ENCODE peak calls at places on chromosome 9, in ten cellular contexts. Q, M, P, G, X, D, F, Y, K and S are unnamed samples.

GRCh38 chr9:16442622-16443021 is 427.8 kb downstream of the BNC2 start:
- DNase-seq in Q (no peak), M (no peak), P (no peak), G (no peak), X (no peak), D (no peak), F (no peak), Y (no peak), K (peak; percentile 80), S (peak; percentile 17)

GRCh38 chr9:77854916-77855314 is 176.7 kb downstream of the GNAQ start:
- DNase-seq in Q (no peak), M (no peak), P (no peak), G (no peak), X (no peak), D (no peak), F (no peak), Y (no peak), K (no peak), S (no peak)

GRCh38 chr9:133707761-133708122 is 30.4 kb downstream of the SARDH start:
- DNase-seq in Q (peak; percentile 35), M (no peak), P (no peak), G (no peak), X (no peak), D (no peak), F (no peak), Y (no peak), K (no peak), S (no peak)

GRCh38 chr9:134127616-134128015 is 8.3 kb upstream of the WDR5 start:
- DNase-seq in Q (peak; percentile 16), M (no peak), P (no peak), G (no peak), X (no peak), D (no peak), F (no peak), Y (no peak), K (no peak), S (no peak)

GRCh38 chr9:116030532-116030931 is 123.1 kb upstream of the PAPPA start:
- DNase-seq in Q (no peak), M (no peak), P (no peak), G (no peak), X (no peak), D (no peak), F (no peak), Y (no peak), K (peak; percentile 29), S (no peak)

GRCh38 chr9:32069969-32070368 is 314.5 kb upstream of the ACO1 start:
- DNase-seq in Q (peak; percentile 34), M (no peak), P (no peak), G (no peak), X (no peak), D (no peak), F (no peak), Y (no peak), K (no peak), S (no peak)

GRCh38 chr9:71861618-71862017 is 49.4 kb downstream of the ABHD17B start:
- DNase-seq in Q (no peak), M (no peak), P (no peak), G (no peak), X (no peak), D (no peak), F (no peak), Y (no peak), K (no peak), S (no peak)

GRCh38 chr9:132949709-132950108 is 5.3 kb upstream of the TSC1 start:
- DNase-seq in Q (no peak), M (no peak), P (no peak), G (no peak), X (no peak), D (no peak), F (no peak), Y (no peak), K (no peak), S (no peak)

GRCh38 chr9:79140751-79141150 is 431.0 kb upstream of the TLE4 start:
- DNase-seq in Q (no peak), M (no peak), P (no peak), G (no peak), X (no peak), D (no peak), F (no peak), Y (no peak), K (no peak), S (no peak)

GRCh38 chr9:130209422-130209821 is 37.2 kb downstream of the NCS1 start:
- DNase-seq in Q (no peak), M (no peak), P (no peak), G (no peak), X (no peak), D (no peak), F (no peak), Y (no peak), K (no peak), S (peak; percentile 64)

GRCh38 chr9:27548055-27548741 is 18.6 kb upstream of the MOB3B start:
- DNase-seq in Q (no peak), M (no peak), P (no peak), G (no peak), X (no peak), D (no peak), F (no peak), Y (no peak), K (peak; percentile 64), S (no peak)

GRCh38 chr9:19460258-19460657 is 51.4 kb downstream of the ACER2 start:
- DNase-seq in Q (no peak), M (no peak), P (no peak), G (no peak), X (no peak), D (no peak), F (no peak), Y (no peak), K (no peak), S (no peak)

GRCh38 chr9:19461135-19461534 is 52.3 kb downstream of the ACER2 start:
- DNase-seq in Q (no peak), M (no peak), P (no peak), G (no peak), X (no peak), D (no peak), F (no peak), Y (no peak), K (no peak), S (no peak)

GRCh38 chr9:19456996-19457693 is 48.3 kb downstream of the ACER2 start:
- DNase-seq in Q (no peak), M (peak; percentile 35), P (peak; percentile 65), G (peak; percentile 31), X (no peak), D (peak; percentile 75), F (no peak), Y (peak; percentile 81), K (peak; percentile 86), S (peak; percentile 58)

GRCh38 chr9:19457694-19458009 is 48.8 kb downstream of the ACER2 start:
- DNase-seq in Q (no peak), M (no peak), P (no peak), G (no peak), X (no peak), D (no peak), F (no peak), Y (no peak), K (no peak), S (no peak)
- H3K4me3 ChIP-seq in Q (no peak overlapping the region), M (peak overlapping the region; percentile 41), P (no peak overlapping the region), G (no peak overlapping the region), X (peak overlapping the region; percentile 21), D (no peak overlapping the region), F (no peak overlapping the region), Y (peak overlapping the region; percentile 49), K (no peak overlapping the region), S (no peak overlapping the region)

GRCh38 chr9:93097496-93098205 is 1.6 kb downstream of the CARD19 start:
- DNase-seq in Q (peak; percentile 66), M (no peak), P (peak; percentile 25), G (no peak), X (peak; percentile 49), D (peak; percentile 42), F (peak; percentile 47), Y (peak; percentile 83), K (no peak), S (no peak)
- H3K4me3 ChIP-seq in Q (no peak overlapping the region), M (peak overlapping the region; percentile 97), P (peak overlapping the region; percentile 85), G (peak overlapping the region; percentile 79), X (peak overlapping the region; percentile 79), D (no peak overlapping the region), F (peak overlapping the region; percentile 97), Y (peak overlapping the region; percentile 91), K (no peak overlapping the region), S (no peak overlapping the region)

DNA sequence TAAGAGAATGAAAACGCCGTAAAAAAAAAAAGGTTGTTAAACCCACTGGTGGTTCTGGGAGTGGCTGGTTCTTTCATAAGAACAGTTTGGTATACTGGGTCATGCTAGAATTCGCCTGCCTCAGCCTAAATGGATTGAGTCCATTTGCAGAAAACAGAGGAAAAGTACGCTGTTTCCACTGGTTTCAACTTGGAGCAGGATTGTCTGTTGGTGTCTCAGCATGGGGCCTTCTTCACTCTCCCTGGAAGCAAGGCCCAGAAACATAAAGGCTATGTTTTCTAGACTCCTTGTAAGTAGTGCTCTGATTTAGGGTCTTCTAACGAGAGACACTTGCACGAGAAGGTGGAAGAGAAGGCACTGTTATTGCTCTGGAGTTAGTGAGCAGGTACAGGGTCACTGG is 116.9 kb upstream of the MTAP start:
- DNase-seq in Q (no peak), M (no peak), P (no peak), G (no peak), X (no peak), D (no peak), F (no peak), Y (no peak), K (no peak), S (no peak)
- H3K4me3 ChIP-seq in Q (no peak overlapping the region), M (no peak overlapping the region), P (no peak overlapping the region), G (no peak overlapping the region), X (no peak overlapping the region), D (no peak overlapping the region), F (no peak overlapping the region), Y (no peak overlapping the region), K (no peak overlapping the region), S (no peak overlapping the region)

GRCh38 chr9:129174102-129174723 is 3.8 kb downstream of the IER5L start:
- DNase-seq in Q (peak; percentile 91), M (peak; percentile 93), P (peak; percentile 92), G (peak; percentile 55), X (peak; percentile 93), D (peak; percentile 93), F (peak; percentile 92), Y (peak; percentile 94), K (peak; percentile 97), S (peak; percentile 92)

GRCh38 chr9:129171993-129172751 is 5.9 kb downstream of the IER5L start:
- DNase-seq in Q (no peak), M (no peak), P (no peak), G (no peak), X (no peak), D (no peak), F (no peak), Y (peak; percentile 71), K (no peak), S (peak; percentile 46)

GRCh38 chr9:129174724-129175514 is 3.1 kb downstream of the IER5L start:
- DNase-seq in Q (peak; percentile 85), M (peak; percentile 87), P (peak; percentile 81), G (peak; percentile 13), X (peak; percentile 82), D (peak; percentile 80), F (peak; percentile 86), Y (peak; percentile 92), K (peak; percentile 97), S (peak; percentile 88)

GRCh38 chr9:129172816-129173215 is 5.2 kb downstream of the IER5L start:
- DNase-seq in Q (no peak), M (no peak), P (no peak), G (no peak), X (no peak), D (no peak), F (no peak), Y (peak; percentile 75), K (peak; percentile 36), S (no peak)

GRCh38 chr9:129173296-129174101 is 4.6 kb downstream of the IER5L start:
- DNase-seq in Q (no peak), M (peak; percentile 31), P (no peak), G (no peak), X (no peak), D (no peak), F (no peak), Y (peak; percentile 77), K (peak; percentile 13), S (no peak)
- H3K4me3 ChIP-seq in Q (no peak overlapping the region), M (peak overlapping the region; percentile 92), P (peak overlapping the region; percentile 55), G (peak overlapping the region; percentile 69), X (peak overlapping the region; percentile 87), D (no peak overlapping the region), F (peak overlapping the region; percentile 91), Y (peak overlapping the region; percentile 96), K (peak overlapping the region; percentile 88), S (no peak overlapping the region)